ENCODE peak calls at places on chromosomes 11 and 22, in five cellular contexts. E is mesenteric fat pad, P is T-helper 2 cell, N is RPMI8226, F is AG04449. D is an unnamed sample.

GRCh38 chr11:16758382-16759024 is 20.1 kb downstream of the C11orf58 start:
- DNase-seq in E (no peak), N (no peak), F (no peak), P (no peak), D (no peak)

GRCh38 chr11:104390696-104391095 is 226.7 kb upstream of the PDGFD start:
- DNase-seq in E (no peak), P (no peak), N (no peak), F (peak), D (no peak)

GRCh38 chr22:30301995-30302809 is 12.9 kb upstream of the CASTOR1 start:
- DNase-seq in F (no peak), N (peak), E (no peak), P (no peak), D (no peak)

GRCh38 chr22:46652081-46652929 is 32.1 kb downstream of the GRAMD4 start:
- DNase-seq in F (no peak), P (no peak), E (no peak), N (no peak), D (no peak)

GRCh38 chr11:56923116-56923515 is 65.6 kb upstream of the OR5AK2 start:
- DNase-seq in F (no peak), P (no peak), E (no peak), N (no peak), D (no peak)

GRCh38 chr22:26512149-26512793 is at the start of gene TFIP11:
- DNase-seq in E (peak), P (peak), N (peak), F (peak), D (peak)

GRCh38 chr11:64186205-64187165 is 514 bp downstream of the STIP1 start:
- DNase-seq in N (peak), E (no peak), P (peak), F (no peak), D (no peak)

GRCh38 chr11:8260202-8260996 is 3.3 kb downstream of the LMO1 start:
- DNase-seq in E (peak), N (no peak), F (no peak), P (no peak), D (no peak)

GRCh38 chr11:38795027-38795426 is 2197.0 kb upstream of the RAG2 start:
- DNase-seq in N (no peak), F (no peak), E (no peak), P (no peak), D (no peak)

GRCh38 chr11:61637287-61637686 is 42.9 kb upstream of the DAGLA start:
- DNase-seq in N (peak), F (no peak), E (no peak), P (no peak), D (peak)

GRCh38 chr11:112002491-112003216 is 22.6 kb upstream of the DLAT start:
- DNase-seq in E (no peak), F (no peak), N (no peak), P (no peak), D (no peak)

GRCh38 chr11:86695391-86695790 is 23.0 kb upstream of the ME3 start:
- DNase-seq in N (no peak), E (no peak), F (no peak), P (no peak), D (no peak)

GRCh38 chr11:95241673-95242072 is 10.7 kb upstream of the SESN3 start:
- DNase-seq in N (no peak), F (no peak), E (no peak), P (no peak), D (no peak)

GRCh38 chr11:13110929-13111812 is 102.1 kb downstream of the RASSF10 start:
- DNase-seq in E (no peak), P (no peak), N (no peak), F (no peak), D (no peak)

GRCh38 chr11:95067828-95068244 is 1.1 kb downstream of the SRSF8 start:
- DNase-seq in N (no peak), F (no peak), E (no peak), P (no peak), D (peak)

GRCh38 chr11:124586247-124586860 is 16.6 kb downstream of the OR8A1 start:
- DNase-seq in E (no peak), F (peak), P (no peak), N (peak), D (no peak)

GRCh38 chr11:10856689-10857603 is 907 bp downstream of the ZBED5 start:
- DNase-seq in P (peak), N (peak), F (no peak), E (no peak), D (no peak)

GRCh38 chr11:94525933-94526332 is 13.7 kb downstream of the C11orf97 start:
- DNase-seq in N (peak), F (no peak), E (no peak), P (no peak), D (no peak)

GRCh38 chr11:98060759-98061158 is 960.0 kb upstream of the CNTN5 start:
- DNase-seq in N (no peak), E (no peak), P (no peak), F (no peak), D (no peak)

GRCh38 chr11:100709233-100709999 is 22.3 kb downstream of the ARHGAP42 start:
- DNase-seq in N (no peak), P (no peak), E (no peak), F (peak), D (no peak)

GRCh38 chr11:95325777-95326258 is 94.8 kb upstream of the SESN3 start:
- DNase-seq in N (no peak), P (no peak), E (no peak), F (no peak), D (no peak)

GRCh38 chr22:36471341-36471821 is 10.1 kb downstream of the TXN2 start:
- DNase-seq in P (no peak), N (no peak), E (no peak), F (no peak), D (no peak)

GRCh38 chr22:38230916-38231315 is 29.1 kb downstream of the MAFF start:
- DNase-seq in E (no peak), P (no peak), F (no peak), N (no peak), D (no peak)

GRCh38 chr11:125431009-125431408 is 65.1 kb downstream of the FEZ1 start:
- DNase-seq in N (no peak), P (no peak), F (no peak), E (peak), D (no peak)

GRCh38 chr11:62552465-62552782 is 5.8 kb upstream of the AHNAK start:
- DNase-seq in E (no peak), P (no peak), N (peak), F (no peak), D (no peak)

GRCh38 chr11:96259053-96259837 is 83.8 kb downstream of the MAML2 start:
- DNase-seq in F (no peak), E (no peak), P (no peak), N (no peak), D (no peak)

GRCh38 chr11:96149743-96150555 is 193.0 kb downstream of the MAML2 start:
- DNase-seq in F (no peak), P (no peak), N (no peak), E (no peak), D (no peak)

GRCh38 chr11:27520226-27520625 is 13.7 kb upstream of the LIN7C start:
- DNase-seq in N (no peak), P (no peak), F (no peak), E (no peak), D (no peak)

GRCh38 chr22:24201681-24202590 is 20.6 kb downstream of the SUSD2 start:
- DNase-seq in F (no peak), P (no peak), E (no peak), N (no peak), D (no peak)

GRCh38 chr22:28955817-28956216 is 72.4 kb downstream of the ZNRF3 start:
- DNase-seq in F (no peak), E (no peak), N (no peak), P (peak), D (no peak)

GRCh38 chr11:128757886-128758612 is 64.2 kb downstream of the FLI1 start:
- DNase-seq in F (no peak), P (no peak), E (no peak), N (peak), D (no peak)

GRCh38 chr11:77776455-77776854 is 44.1 kb downstream of the RSF1 start:
- DNase-seq in N (peak), F (no peak), P (no peak), E (no peak), D (no peak)